ENCODE peak calls at places on chromosomes 13 and 19, in six cellular contexts. Z, O, N, J, T and G are unnamed samples.

GRCh38 chr13:101916108-101916757 is 463.8 kb downstream of the ITGBL1 start:
- DNase-seq in N (peak; percentile 19), J (no peak), T (peak; percentile 32), Z (no peak), O (no peak), G (no peak)

GRCh38 chr19:14542721-14543328 is 13.4 kb downstream of the TECR start:
- DNase-seq in N (no peak), Z (no peak), J (peak; percentile 41), T (no peak), O (no peak), G (no peak)

GRCh38 chr13:34048652-34049051 is 230.7 kb downstream of the RFC3 start:
- DNase-seq in Z (no peak), T (no peak), J (no peak), O (no peak), N (no peak), G (no peak)

GRCh38 chr13:50323440-50324070 is 308.3 kb downstream of the KCNRG start:
- DNase-seq in Z (no peak), O (no peak), J (no peak), N (peak; percentile 86), T (peak; percentile 90), G (peak; percentile 80)

GRCh38 chr19:7492142-7493055 is 3.6 kb upstream of the PEX11G start:
- DNase-seq in N (no peak), Z (no peak), T (no peak), O (no peak), J (no peak), G (no peak)

GRCh38 chr19:45417151-45417550 is 6.6 kb downstream of the ERCC1 start:
- DNase-seq in N (no peak), T (no peak), O (no peak), Z (no peak), J (no peak), G (no peak)

GRCh38 chr19:53957448-53958167 is 5.1 kb upstream of the CACNG8 start:
- DNase-seq in J (no peak), T (no peak), Z (no peak), O (no peak), N (no peak), G (no peak)

GRCh38 chr19:43624933-43625332 is 5.5 kb upstream of the ZNF428 start:
- DNase-seq in J (peak; percentile 21), O (no peak), T (no peak), Z (peak; percentile 85), N (peak; percentile 41), G (no peak)

GRCh38 chr19:46225558-46226004 is 4.0 kb upstream of the IGFL1 start:
- DNase-seq in N (peak; percentile 31), Z (no peak), O (no peak), T (peak; percentile 11), J (no peak), G (peak; percentile 13)

GRCh38 chr19:48965806-48966540 is 864 bp downstream of the FTL start:
- DNase-seq in J (peak; percentile 90), T (peak; percentile 87), O (peak; percentile 94), N (peak; percentile 80), Z (peak; percentile 91), G (peak; percentile 73)

GRCh38 chr13:92175330-92175729 is 776.9 kb downstream of the GPC5 start:
- DNase-seq in O (no peak), T (peak; percentile 82), N (peak; percentile 88), J (no peak), Z (peak; percentile 20), G (peak; percentile 68)

GRCh38 chr19:35330475-35330874 is 1.5 kb downstream of the CD22 start:
- DNase-seq in N (no peak), T (no peak), J (no peak), Z (no peak), O (no peak), G (no peak)

GRCh38 chr13:22948421-22948820 is 232.4 kb upstream of the SGCG start:
- DNase-seq in N (no peak), O (no peak), T (no peak), J (no peak), Z (no peak), G (no peak)

GRCh38 chr19:41339936-41340335 is 13.8 kb downstream of the TGFB1 start:
- DNase-seq in J (no peak), T (no peak), O (no peak), Z (no peak), N (no peak), G (no peak)

GRCh38 chr13:77544365-77544764 is 8.9 kb downstream of the SCEL start:
- DNase-seq in T (peak; percentile 74), J (peak; percentile 84), N (peak; percentile 63), O (peak; percentile 68), Z (peak; percentile 19), G (peak; percentile 48)

GRCh38 chr19:45355910-45356309 is 14.5 kb downstream of the ERCC2 start:
- DNase-seq in N (no peak), T (no peak), J (no peak), O (no peak), Z (no peak), G (no peak)

GRCh38 chr13:36752673-36753072 is 66.3 kb upstream of the RFXAP start:
- DNase-seq in J (no peak), T (no peak), N (peak; percentile 17), Z (no peak), O (no peak), G (no peak)

GRCh38 chr19:45463241-45463640 is 4.6 kb upstream of the FOSB start:
- DNase-seq in O (no peak), N (no peak), Z (no peak), T (no peak), J (no peak), G (no peak)

DNA sequence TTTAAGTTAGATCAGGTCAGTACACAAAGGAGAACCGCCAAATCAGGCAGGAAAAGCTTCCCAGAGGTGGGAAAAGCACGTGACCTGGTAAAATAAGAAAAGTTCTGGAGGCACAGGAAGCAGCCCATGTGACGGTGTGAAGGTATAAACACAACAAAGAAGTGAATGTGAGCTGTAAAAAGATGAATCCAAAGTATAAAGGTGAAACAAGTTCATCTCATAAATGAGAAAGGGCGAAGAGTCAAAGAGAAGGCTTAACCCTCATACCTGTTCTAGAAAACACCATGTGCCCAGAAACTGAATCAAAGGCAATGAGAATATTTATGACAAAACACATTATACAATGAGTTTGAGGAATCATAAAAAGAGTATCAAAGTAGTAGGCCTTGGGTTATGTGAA is 47.0 kb downstream of the USP12 start:
- DNase-seq in Z (no peak), T (no peak), O (no peak), N (no peak), J (no peak), G (no peak)
- H3K4me3 ChIP-seq in Z (no peak overlapping the region), T (no peak overlapping the region), O (no peak overlapping the region), N (no peak overlapping the region), J (no peak overlapping the region), G (no peak overlapping the region)

GRCh38 chr13:21385710-21386109 is 73.4 kb downstream of the ZDHHC20 start:
- DNase-seq in N (no peak), Z (no peak), J (no peak), O (no peak), T (no peak), G (no peak)

DNA sequence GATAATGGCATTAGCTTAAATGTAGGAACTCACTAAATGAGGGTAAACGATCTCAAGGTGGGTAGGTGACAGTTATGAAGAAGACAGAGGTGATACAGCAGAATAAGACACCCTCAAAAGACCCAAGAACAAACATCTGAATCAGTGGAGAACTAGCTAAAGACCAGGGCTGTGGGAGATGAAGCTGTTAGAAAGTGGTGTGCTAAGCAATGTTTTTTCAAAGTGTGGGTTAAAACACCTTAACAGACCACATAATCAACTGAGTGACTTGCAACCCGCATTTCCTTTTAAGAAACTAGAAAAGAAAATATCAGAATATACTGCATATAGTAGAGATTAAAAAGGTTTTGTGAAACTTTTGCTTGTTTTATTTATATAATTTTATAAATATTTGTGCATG is 70.0 kb downstream of the ZDHHC20 start:
- DNase-seq in O (no peak), J (no peak), T (no peak), Z (no peak), N (no peak), G (no peak)
- TF ChIP-seq CTCF in O (no peak), J (no peak), T (no peak), Z (no peak), N (no peak), G (no peak)

GRCh38 chr13:48496796-48497195 is 36.1 kb downstream of the RCBTB2 start:
- DNase-seq in J (no peak), O (no peak), T (no peak), N (no peak), Z (no peak), G (no peak)

GRCh38 chr13:48496271-48496670 is 36.6 kb downstream of the RCBTB2 start:
- DNase-seq in Z (no peak), O (no peak), T (no peak), J (no peak), N (no peak), G (no peak)

GRCh38 chr13:48493851-48494250 is 39.0 kb downstream of the RCBTB2 start:
- DNase-seq in N (peak; percentile 63), O (no peak), T (no peak), J (no peak), Z (no peak), G (peak; percentile 28)

GRCh38 chr13:48493076-48493765 is 39.7 kb downstream of the RCBTB2 start:
- DNase-seq in J (no peak), Z (no peak), T (no peak), N (no peak), O (no peak), G (no peak)

DNA sequence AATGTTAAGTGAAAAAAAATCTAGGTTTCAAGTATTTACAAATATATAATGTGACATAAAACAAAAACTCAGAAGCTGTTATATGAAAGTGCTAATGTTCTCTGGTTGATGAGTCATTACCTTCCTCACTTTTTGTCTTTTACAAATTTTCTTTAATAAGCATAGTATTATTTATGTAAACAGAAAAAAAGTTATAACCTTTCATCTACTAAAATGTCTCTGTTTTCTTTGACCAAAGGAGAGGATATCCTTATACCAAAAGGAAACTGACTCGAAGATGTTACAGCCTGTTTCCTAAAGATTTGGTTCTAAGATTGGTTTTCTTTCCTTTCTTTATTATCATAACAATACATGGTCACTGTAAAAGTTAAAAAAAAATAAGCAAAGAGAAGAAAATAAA is 38.0 kb downstream of the RCBTB2 start:
- DNase-seq in O (no peak), N (no peak), Z (no peak), T (no peak), J (no peak), G (no peak)
- H3K4me3 ChIP-seq in O (no peak overlapping the region), N (no peak overlapping the region), Z (no peak overlapping the region), T (no peak overlapping the region), J (no peak overlapping the region), G (no peak overlapping the region)

DNA sequence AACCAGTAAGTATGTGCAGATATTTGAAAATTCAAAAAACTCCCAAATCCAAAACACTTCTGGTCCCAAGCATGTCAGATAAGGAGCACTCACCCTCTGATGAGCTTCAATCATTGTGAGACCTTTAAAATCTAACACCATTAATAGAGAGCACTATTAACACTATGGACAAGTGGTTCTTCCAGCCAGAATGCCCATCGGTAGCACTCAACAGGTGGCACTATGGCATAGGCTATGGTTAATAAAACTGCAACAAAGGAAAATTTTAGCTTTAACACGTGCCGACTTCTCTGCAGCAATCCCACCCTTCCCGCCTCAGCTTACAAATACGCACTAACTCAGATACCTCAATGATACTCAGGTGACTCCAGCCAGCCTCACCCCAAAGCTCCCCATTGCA is 62.3 kb downstream of the COL4A2 start:
- DNase-seq in Z (no peak), N (no peak), O (no peak), T (no peak), J (no peak), G (no peak)
- TF ChIP-seq CTCF in Z (no peak), N (no peak), O (no peak), T (no peak), J (no peak), G (no peak)